ENCODE peak calls at places on chromosome 18, in nine cellular contexts. One of them, this sample, is unnamed.

GRCh38 chr18:46333371-46334199 is 229.4 kb downstream of the HAUS1 start:
- DNase-seq in kidney epithelial cell: no peak
- DNase-seq in GM12892: no peak
- DNase-seq in transverse colon: no peak
- DNase-seq in stomach: no peak
- DNase-seq in GM13976: no peak
- DNase-seq in stimulated activated CD8-positive, alpha-beta memory T cell treated with anti-CD3 and anti-CD28 coated beads, Interleukin-4, amount 100 ng/mL, for 24 hours: no peak
- DNase-seq in CD4-positive, alpha-beta T cell: no peak
- DNase-seq in MV-4-11: peak
- DNase-seq in this sample: peak

GRCh38 chr18:2171840-2172625 is 399.3 kb downstream of the METTL4 start:
- DNase-seq in kidney epithelial cell: no peak
- DNase-seq in GM12892: no peak
- DNase-seq in transverse colon: no peak
- DNase-seq in stomach: no peak
- DNase-seq in GM13976: no peak
- DNase-seq in stimulated activated CD8-positive, alpha-beta memory T cell treated with anti-CD3 and anti-CD28 coated beads, Interleukin-4, amount 100 ng/mL, for 24 hours: no peak
- DNase-seq in CD4-positive, alpha-beta T cell: no peak
- DNase-seq in MV-4-11: no peak
- DNase-seq in this sample: no peak

GRCh38 chr18:54626779-54627178 is 35.7 kb downstream of the DYNAP start:
- DNase-seq in kidney epithelial cell: no peak
- DNase-seq in GM12892: no peak
- DNase-seq in transverse colon: no peak
- DNase-seq in stomach: no peak
- DNase-seq in GM13976: no peak
- DNase-seq in stimulated activated CD8-positive, alpha-beta memory T cell treated with anti-CD3 and anti-CD28 coated beads, Interleukin-4, amount 100 ng/mL, for 24 hours: no peak
- DNase-seq in CD4-positive, alpha-beta T cell: no peak
- DNase-seq in MV-4-11: no peak
- DNase-seq in this sample: no peak

GRCh38 chr18:58584219-58585127 is 44.4 kb downstream of the ALPK2 start:
- DNase-seq in kidney epithelial cell: no peak
- DNase-seq in GM12892: no peak
- DNase-seq in transverse colon: no peak
- DNase-seq in stomach: no peak
- DNase-seq in GM13976: no peak
- DNase-seq in stimulated activated CD8-positive, alpha-beta memory T cell treated with anti-CD3 and anti-CD28 coated beads, Interleukin-4, amount 100 ng/mL, for 24 hours: no peak
- DNase-seq in CD4-positive, alpha-beta T cell: no peak
- DNase-seq in MV-4-11: peak
- DNase-seq in this sample: no peak

GRCh38 chr18:41744664-41745063 is 210.4 kb upstream of the PIK3C3 start:
- DNase-seq in kidney epithelial cell: no peak
- DNase-seq in GM12892: no peak
- DNase-seq in transverse colon: no peak
- DNase-seq in stomach: no peak
- DNase-seq in GM13976: no peak
- DNase-seq in stimulated activated CD8-positive, alpha-beta memory T cell treated with anti-CD3 and anti-CD28 coated beads, Interleukin-4, amount 100 ng/mL, for 24 hours: no peak
- DNase-seq in CD4-positive, alpha-beta T cell: no peak
- DNase-seq in MV-4-11: no peak
- DNase-seq in this sample: no peak

GRCh38 chr18:47790036-47790435 is 140.4 kb downstream of the SMAD2 start:
- DNase-seq in kidney epithelial cell: no peak
- DNase-seq in GM12892: no peak
- DNase-seq in transverse colon: no peak
- DNase-seq in stomach: no peak
- DNase-seq in GM13976: no peak
- DNase-seq in stimulated activated CD8-positive, alpha-beta memory T cell treated with anti-CD3 and anti-CD28 coated beads, Interleukin-4, amount 100 ng/mL, for 24 hours: no peak
- DNase-seq in CD4-positive, alpha-beta T cell: no peak
- DNase-seq in MV-4-11: peak
- DNase-seq in this sample: no peak

GRCh38 chr18:24609249-24609648 is 148.8 kb downstream of the HRH4 start:
- DNase-seq in kidney epithelial cell: no peak
- DNase-seq in GM12892: no peak
- DNase-seq in transverse colon: no peak
- DNase-seq in stomach: no peak
- DNase-seq in GM13976: no peak
- DNase-seq in stimulated activated CD8-positive, alpha-beta memory T cell treated with anti-CD3 and anti-CD28 coated beads, Interleukin-4, amount 100 ng/mL, for 24 hours: no peak
- DNase-seq in CD4-positive, alpha-beta T cell: no peak
- DNase-seq in MV-4-11: no peak
- DNase-seq in this sample: no peak

GRCh38 chr18:50297621-50298442 is 10.3 kb upstream of the CXXC1 start:
- DNase-seq in kidney epithelial cell: no peak
- DNase-seq in GM12892: peak
- DNase-seq in transverse colon: peak
- DNase-seq in stomach: peak
- DNase-seq in GM13976: peak
- DNase-seq in stimulated activated CD8-positive, alpha-beta memory T cell treated with anti-CD3 and anti-CD28 coated beads, Interleukin-4, amount 100 ng/mL, for 24 hours: peak
- DNase-seq in CD4-positive, alpha-beta T cell: peak
- DNase-seq in MV-4-11: peak
- DNase-seq in this sample: peak

GRCh38 chr18:22858121-22858520 is 75.0 kb upstream of the RBBP8 start:
- DNase-seq in kidney epithelial cell: no peak
- DNase-seq in GM12892: no peak
- DNase-seq in transverse colon: no peak
- DNase-seq in stomach: no peak
- DNase-seq in GM13976: no peak
- DNase-seq in stimulated activated CD8-positive, alpha-beta memory T cell treated with anti-CD3 and anti-CD28 coated beads, Interleukin-4, amount 100 ng/mL, for 24 hours: no peak
- DNase-seq in CD4-positive, alpha-beta T cell: no peak
- DNase-seq in MV-4-11: no peak
- DNase-seq in this sample: no peak

GRCh38 chr18:40371673-40372072 is 1583.4 kb upstream of the PIK3C3 start:
- DNase-seq in kidney epithelial cell: no peak
- DNase-seq in GM12892: no peak
- DNase-seq in transverse colon: no peak
- DNase-seq in stomach: no peak
- DNase-seq in GM13976: no peak
- DNase-seq in stimulated activated CD8-positive, alpha-beta memory T cell treated with anti-CD3 and anti-CD28 coated beads, Interleukin-4, amount 100 ng/mL, for 24 hours: no peak
- DNase-seq in CD4-positive, alpha-beta T cell: no peak
- DNase-seq in MV-4-11: no peak
- DNase-seq in this sample: no peak

GRCh38 chr18:74795766-74796165 is 198.1 kb downstream of the ZNF407 start:
- DNase-seq in kidney epithelial cell: no peak
- DNase-seq in GM12892: no peak
- DNase-seq in transverse colon: no peak
- DNase-seq in stomach: no peak
- DNase-seq in GM13976: no peak
- DNase-seq in stimulated activated CD8-positive, alpha-beta memory T cell treated with anti-CD3 and anti-CD28 coated beads, Interleukin-4, amount 100 ng/mL, for 24 hours: no peak
- DNase-seq in CD4-positive, alpha-beta T cell: no peak
- DNase-seq in MV-4-11: no peak
- DNase-seq in this sample: no peak

GRCh38 chr18:378039-378438 is 110.2 kb upstream of the THOC1 start:
- DNase-seq in kidney epithelial cell: no peak
- DNase-seq in GM12892: no peak
- DNase-seq in transverse colon: no peak
- DNase-seq in stomach: no peak
- DNase-seq in GM13976: no peak
- DNase-seq in stimulated activated CD8-positive, alpha-beta memory T cell treated with anti-CD3 and anti-CD28 coated beads, Interleukin-4, amount 100 ng/mL, for 24 hours: no peak
- DNase-seq in CD4-positive, alpha-beta T cell: no peak
- DNase-seq in MV-4-11: no peak
- DNase-seq in this sample: peak

GRCh38 chr18:77090546-77091200 is 41.9 kb downstream of the MBP start:
- DNase-seq in kidney epithelial cell: no peak
- DNase-seq in GM12892: no peak
- DNase-seq in transverse colon: no peak
- DNase-seq in stomach: no peak
- DNase-seq in GM13976: no peak
- DNase-seq in stimulated activated CD8-positive, alpha-beta memory T cell treated with anti-CD3 and anti-CD28 coated beads, Interleukin-4, amount 100 ng/mL, for 24 hours: no peak
- DNase-seq in CD4-positive, alpha-beta T cell: no peak
- DNase-seq in MV-4-11: no peak
- DNase-seq in this sample: no peak

GRCh38 chr18:8730080-8730827 is 24.9 kb downstream of the MTCL1 start:
- DNase-seq in kidney epithelial cell: no peak
- DNase-seq in GM12892: no peak
- DNase-seq in transverse colon: peak
- DNase-seq in stomach: peak
- DNase-seq in GM13976: no peak
- DNase-seq in stimulated activated CD8-positive, alpha-beta memory T cell treated with anti-CD3 and anti-CD28 coated beads, Interleukin-4, amount 100 ng/mL, for 24 hours: no peak
- DNase-seq in CD4-positive, alpha-beta T cell: no peak
- DNase-seq in MV-4-11: no peak
- DNase-seq in this sample: peak

GRCh38 chr18:22699629-22700028 is 233.5 kb upstream of the RBBP8 start:
- DNase-seq in kidney epithelial cell: no peak
- DNase-seq in GM12892: no peak
- DNase-seq in transverse colon: no peak
- DNase-seq in stomach: no peak
- DNase-seq in GM13976: no peak
- DNase-seq in stimulated activated CD8-positive, alpha-beta memory T cell treated with anti-CD3 and anti-CD28 coated beads, Interleukin-4, amount 100 ng/mL, for 24 hours: no peak
- DNase-seq in CD4-positive, alpha-beta T cell: no peak
- DNase-seq in MV-4-11: no peak
- DNase-seq in this sample: no peak